ENCODE peak calls at places on chromosome 1, in five cellular contexts. Z is heart right ventricle; M is CD8-positive, alpha-beta memory T cell; L is progenitor cell of endocrine pancreas; C is Daoy. D is an unnamed sample.

GRCh38 chr1:20476260-20477038 is 9.6 kb downstream of the CAMK2N1 start:
- DNase-seq in C (peak; percentile 42), M (peak; percentile 11), L (peak; percentile 42), Z (peak; percentile 64), D (peak; percentile 32)

GRCh38 chr1:24392982-24393645 is 20.5 kb downstream of the STPG1 start:
- DNase-seq in L (no peak), Z (no peak), M (no peak), C (no peak), D (no peak)

GRCh38 chr1:145782166-145783099 is 41.5 kb downstream of the RNF115 start:
- DNase-seq in M (no peak), L (no peak), Z (no peak), C (peak; percentile 69), D (peak; percentile 41)

GRCh38 chr1:228177936-228178710 is 12.5 kb downstream of the IBA57 start:
- DNase-seq in C (no peak), M (no peak), Z (no peak), L (no peak), D (no peak)

GRCh38 chr1:20430355-20431290 is 55.4 kb downstream of the CAMK2N1 start:
- DNase-seq in Z (peak; percentile 48), L (peak; percentile 28), C (peak; percentile 61), M (no peak), D (peak; percentile 46)

GRCh38 chr1:162003825-162004205 is 19.9 kb downstream of the OLFML2B start:
- DNase-seq in Z (no peak), C (peak; percentile 91), M (no peak), L (no peak), D (peak; percentile 60)

GRCh38 chr1:31669786-31670582 is 25.3 kb upstream of the PEF1 start:
- DNase-seq in C (peak; percentile 75), L (no peak), Z (peak; percentile 83), M (peak; percentile 52), D (no peak)

GRCh38 chr1:226584164-226584563 is 35.6 kb downstream of the STUM start:
- DNase-seq in L (no peak), Z (no peak), C (no peak), M (no peak), D (no peak)

GRCh38 chr1:172970186-172970585 is 80.6 kb downstream of the TNFSF18 start:
- DNase-seq in L (no peak), M (no peak), C (peak; percentile 71), Z (no peak), D (no peak)

GRCh38 chr1:169550294-169550693 is 36.0 kb downstream of the F5 start:
- DNase-seq in M (no peak), Z (no peak), L (no peak), C (no peak), D (peak; percentile 4)

GRCh38 chr1:179817789-179818188 is 59.8 kb downstream of the TOR1AIP2 start:
- DNase-seq in M (no peak), Z (peak; percentile 75), C (no peak), L (no peak), D (peak; percentile 88)

GRCh38 chr1:209266590-209267172 is 316.8 kb upstream of the CAMK1G start:
- DNase-seq in L (no peak), Z (no peak), C (no peak), M (no peak), D (no peak)

GRCh38 chr1:84581648-84582047 is 7.4 kb upstream of the CTBS start:
- DNase-seq in M (no peak), L (no peak), C (no peak), Z (no peak), D (no peak)

GRCh38 chr1:154838988-154839387 is 31.1 kb downstream of the KCNN3 start:
- DNase-seq in C (no peak), L (no peak), M (no peak), Z (no peak), D (no peak)

D was measured in hepatic stellate cell.